ENCODE peak calls at places on chromosomes 11 and 22, in six cellular contexts. J, A, G, U, T and H are unnamed samples.

GRCh38 chr11:67649634-67650540 is 643 bp downstream of the ACY3 start:
- DNase-seq in U (no peak), A (no peak), T (no peak), J (no peak), G (no peak), H (no peak)

GRCh38 chr11:62788991-62789390 is 1.8 kb downstream of the TMEM179B start:
- DNase-seq in J (no peak), U (no peak), T (no peak), G (peak), A (no peak), H (no peak)

GRCh38 chr11:73393479-73394415 is 17.5 kb downstream of the RELT start:
- DNase-seq in U (no peak), T (peak), G (peak), A (peak), J (peak), H (peak)

GRCh38 chr11:119374632-119375394 is 6.7 kb downstream of the USP2 start:
- DNase-seq in U (peak), G (no peak), A (no peak), T (no peak), J (peak), H (no peak)

GRCh38 chr11:102940714-102941588 is 14.6 kb downstream of the MMP13 start:
- DNase-seq in T (no peak), U (peak), J (no peak), G (peak), A (peak), H (peak)

GRCh38 chr11:64204464-64204989 is 2.0 kb upstream of the FERMT3 start:
- DNase-seq in G (peak), U (peak), A (peak), J (peak), T (peak), H (peak)

GRCh38 chr11:118910309-118911112 is 15.2 kb downstream of the BCL9L start:
- DNase-seq in G (peak), U (peak), A (peak), T (peak), J (no peak), H (peak)

GRCh38 chr11:94563848-94564442 is 3.2 kb upstream of the PIWIL4 start:
- DNase-seq in J (no peak), G (no peak), T (no peak), U (no peak), A (no peak), H (no peak)

GRCh38 chr11:64353761-64354506 is 5.0 kb upstream of the RPS6KA4 start:
- DNase-seq in A (no peak), J (no peak), T (no peak), U (no peak), G (no peak), H (no peak)

GRCh38 chr11:121420398-121420797 is 31.7 kb upstream of the SORL1 start:
- DNase-seq in G (no peak), T (no peak), U (no peak), A (no peak), J (no peak), H (no peak)

GRCh38 chr22:26890870-26891269 is 233.5 kb downstream of the MIAT start:
- DNase-seq in T (peak), J (no peak), U (no peak), A (no peak), G (peak), H (no peak)

GRCh38 chr11:57310630-57311086 is 14.1 kb downstream of the TNKS1BP1 start:
- DNase-seq in T (no peak), U (no peak), A (no peak), G (no peak), J (no peak), H (no peak)

GRCh38 chr11:120170741-120171261 is 32.9 kb upstream of the TRIM29 start:
- DNase-seq in J (no peak), T (peak), U (no peak), G (no peak), A (no peak), H (no peak)

GRCh38 chr11:65899356-65900124 is 648 bp downstream of the FOSL1 start:
- DNase-seq in J (no peak), G (peak), T (peak), A (no peak), U (peak), H (peak)

GRCh38 chr11:77580712-77581337 is 8.9 kb upstream of the AQP11 start:
- DNase-seq in J (no peak), G (peak), A (no peak), T (no peak), U (no peak), H (peak)

GRCh38 chr11:61891331-61892084 is at the start of gene FADS3:
- DNase-seq in U (peak), J (peak), T (peak), A (no peak), G (peak), H (peak)

GRCh38 chr11:86509579-86509978 is 134.9 kb downstream of the CCDC81 start:
- DNase-seq in T (no peak), A (no peak), G (peak), U (no peak), J (no peak), H (no peak)

GRCh38 chr22:22616636-22617035 is 27.8 kb upstream of the GGTLC2 start:
- DNase-seq in T (no peak), U (no peak), A (no peak), J (no peak), G (peak), H (no peak)

GRCh38 chr11:27011560-27012253 is 17.8 kb downstream of the FIBIN start:
- DNase-seq in G (no peak), T (no peak), U (no peak), J (no peak), A (no peak), H (no peak)

GRCh38 chr11:2891901-2892214 is 6.3 kb upstream of the CDKN1C start:
- DNase-seq in J (no peak), A (no peak), G (no peak), T (no peak), U (no peak), H (no peak)

DNA sequence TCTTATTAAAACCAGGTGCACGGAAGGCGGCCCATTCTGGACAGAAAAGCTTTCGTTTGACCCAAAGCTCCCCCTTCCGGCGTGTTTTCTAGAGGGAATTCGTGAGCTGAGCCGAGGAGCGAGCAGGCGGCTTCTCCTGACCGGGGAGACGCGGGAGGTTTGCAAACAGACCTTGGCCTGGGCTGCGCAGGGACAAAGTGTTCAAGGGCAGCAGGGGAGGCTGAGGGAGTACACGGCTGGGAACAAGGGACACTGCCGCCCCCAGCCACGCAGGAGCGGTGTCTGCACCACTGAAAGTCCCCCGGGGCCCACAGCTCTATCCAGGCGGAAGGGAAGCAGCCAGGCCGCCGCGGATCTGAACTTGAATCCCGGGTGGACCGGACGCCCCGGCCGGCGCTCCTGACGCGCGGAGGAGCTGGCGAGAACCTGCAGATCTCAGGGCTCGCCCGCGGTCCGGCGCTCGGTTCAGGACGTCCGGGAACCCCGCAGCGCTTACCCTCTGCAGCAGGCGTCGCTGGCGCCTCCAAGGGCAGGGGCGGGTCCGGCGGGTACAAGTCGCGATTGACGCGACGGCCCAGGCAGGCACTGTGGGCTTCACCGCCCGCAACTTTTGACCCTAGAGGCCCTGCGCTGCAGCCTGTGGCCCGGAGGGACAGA is 101.9 kb downstream of the WT1 start:
- DNase-seq in G (peak), U (peak), T (peak), A (peak), J (peak), H (peak)
- TF ChIP-seq CTCF in G (peak), U (no peak), T (peak), A (peak), J (peak), H (no peak)

DNA sequence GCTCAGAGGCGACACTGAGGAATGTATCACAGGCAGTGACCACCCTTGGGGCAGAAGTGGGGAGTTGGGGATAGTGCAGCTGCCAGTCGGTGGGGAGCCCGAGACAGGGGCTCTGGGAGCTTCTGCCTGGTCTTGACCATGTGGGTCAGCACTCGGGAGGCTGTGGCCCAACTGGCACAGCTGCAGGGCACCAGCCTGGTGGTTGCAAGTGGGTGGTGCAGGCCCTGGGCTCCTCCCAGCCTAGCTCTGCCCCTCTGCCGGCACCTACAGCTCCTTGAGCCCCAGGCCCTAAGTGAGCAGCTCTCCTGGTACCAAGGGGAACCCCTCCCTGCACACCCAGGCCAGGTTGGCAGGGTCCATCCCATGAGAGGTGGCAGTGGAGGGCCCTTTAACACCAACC is 12.6 kb upstream of the RASL10A start:
- DNase-seq in A (no peak), G (no peak), T (no peak), J (no peak), U (no peak), H (no peak)
- TF ChIP-seq CTCF in A (no peak), G (no peak), T (no peak), J (no peak), U (no peak), H (no peak)

GRCh38 chr11:8533332-8533731 is 60.7 kb downstream of the STK33 start:
- DNase-seq in T (no peak), G (no peak), J (no peak), U (no peak), A (no peak), H (no peak)
- TF ChIP-seq CTCF in T (no peak), G (no peak), J (no peak), U (no peak), A (no peak), H (no peak)

DNA sequence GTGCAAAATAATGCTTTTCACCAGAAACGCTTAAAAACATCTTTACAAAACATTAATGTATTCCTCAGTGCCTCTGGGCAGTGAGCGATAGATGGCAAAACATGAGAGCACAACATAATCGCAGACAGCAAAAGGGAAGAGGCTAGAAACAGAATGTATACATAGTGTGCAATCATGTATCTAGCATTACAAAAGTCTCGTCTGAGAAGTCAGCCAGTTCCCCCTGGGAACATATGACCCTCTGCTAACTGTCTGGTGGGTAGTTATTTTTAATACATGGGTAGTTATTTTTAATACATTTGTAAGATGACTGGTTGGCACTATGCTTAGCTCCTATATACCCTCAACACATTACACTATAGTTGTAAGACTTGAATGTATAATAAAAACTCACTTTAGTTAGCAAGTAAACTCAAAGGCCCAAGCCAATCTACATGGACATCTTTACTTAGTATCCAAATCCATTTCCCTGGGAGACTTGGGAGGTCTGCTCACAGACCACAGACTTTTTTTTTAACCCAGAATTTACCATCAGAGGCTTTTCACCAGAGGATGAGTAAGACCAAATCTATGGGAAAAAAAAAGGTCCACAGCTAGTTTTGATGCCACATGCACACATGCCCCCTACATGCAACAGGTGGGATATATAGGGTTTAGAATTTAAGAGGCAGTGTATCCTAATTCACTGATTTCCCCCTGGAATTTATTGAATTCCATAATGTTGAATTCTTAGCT is 71.7 kb downstream of the AMBRA1 start:
- DNase-seq in J (no peak), T (no peak), U (no peak), A (no peak), G (peak), H (no peak)
- TF ChIP-seq CTCF in J (no peak), T (no peak), U (no peak), A (peak), G (no peak), H (peak)

GRCh38 chr11:6209801-6210200 is 4.4 kb downstream of the C11orf42 start:
- DNase-seq in U (no peak), J (no peak), T (no peak), G (no peak), A (no peak), H (no peak)
- TF ChIP-seq CTCF in U (no peak), J (no peak), T (no peak), G (no peak), A (no peak), H (no peak)

DNA sequence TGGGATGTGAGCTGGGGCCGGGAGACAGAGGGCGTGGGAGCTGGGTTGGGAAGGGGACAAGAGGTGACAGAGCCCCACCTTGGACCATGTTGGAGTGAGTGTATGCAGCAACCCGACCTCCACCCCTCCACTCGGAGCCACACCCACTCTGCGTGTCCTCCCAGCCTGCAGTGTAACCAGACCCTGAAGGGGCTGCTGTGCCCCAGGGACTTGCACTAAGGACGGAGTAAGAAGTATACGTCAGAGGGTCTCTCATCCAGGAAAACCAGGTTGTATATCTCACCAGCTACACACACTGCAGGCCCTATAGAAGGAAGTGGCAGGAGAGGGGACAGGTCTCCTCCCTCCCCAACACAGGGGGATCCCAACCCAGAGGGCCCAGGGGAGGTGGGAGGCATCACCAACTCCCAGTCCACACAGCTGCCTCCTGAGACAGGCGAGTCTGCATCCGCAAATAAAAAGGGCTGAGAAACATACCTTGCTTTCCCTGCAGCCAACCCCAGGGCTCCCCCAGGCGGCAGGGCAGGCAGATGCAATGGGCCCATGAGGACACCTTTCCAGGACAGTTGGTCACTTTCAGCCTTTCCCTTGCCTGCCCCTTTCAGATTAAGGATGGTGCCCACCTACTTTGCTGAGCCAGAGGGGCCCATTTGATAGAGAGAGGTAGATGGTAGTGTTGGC is 180.2 kb downstream of the BRD1 start:
- DNase-seq in T (no peak), G (no peak), U (no peak), J (no peak), A (no peak), H (peak)
- TF ChIP-seq CTCF in T (no peak), G (peak), U (no peak), J (no peak), A (no peak), H (no peak)

GRCh38 chr11:126188332-126189108 is 22.9 kb downstream of the RPUSD4 start:
- DNase-seq in G (no peak), U (peak), J (no peak), A (no peak), T (no peak), H (no peak)
- TF ChIP-seq CTCF in G (no peak), U (no peak), J (no peak), A (no peak), T (no peak), H (no peak)